ENCODE peak calls at places on chromosomes 7 and 10, in four cellular contexts. V, P, N and K are unnamed samples.
A peak's percentile ranks its signal among the peaks of the same experiment; 100 is the strongest.

GRCh38 chr7:114889646-114890285 is 32.1 kb upstream of the MDFIC start:
- DNase-seq in N (no peak), P (peak; percentile 92), V (no peak), K (peak; percentile 90)

GRCh38 chr7:112192236-112193154 is 13.7 kb downstream of the DOCK4 start:
- DNase-seq in V (no peak), P (peak; percentile 54), N (no peak), K (no peak)

GRCh38 chr7:78437118-78437517 is 638.5 kb downstream of the PHTF2 start:
- DNase-seq in N (no peak), P (peak; percentile 75), V (no peak), K (peak; percentile 36)

GRCh38 chr7:158313931-158314330 is 273.7 kb downstream of the PTPRN2 start:
- DNase-seq in V (no peak), N (no peak), P (no peak), K (no peak)

GRCh38 chr7:123594813-123595241 is 6.8 kb upstream of the ASB15 start:
- DNase-seq in P (no peak), V (peak; percentile 90), N (no peak), K (no peak)

GRCh38 chr7:36601596-36601995 is 122.7 kb downstream of the AOAH start:
- DNase-seq in N (no peak), V (no peak), P (no peak), K (no peak)

GRCh38 chr10:133530506-133530905 is 3.3 kb downstream of the CYP2E1 start:
- DNase-seq in P (no peak), V (no peak), N (no peak), K (no peak)

GRCh38 chr10:8049874-8050560 is 4.5 kb upstream of the GATA3 start:
- DNase-seq in V (peak; percentile 79), P (no peak), N (no peak), K (no peak)

GRCh38 chr10:118447478-118447877 is 105.4 kb upstream of the FAM204A start:
- DNase-seq in P (peak; percentile 85), N (peak; percentile 11), V (no peak), K (peak; percentile 40)